ENCODE peak calls at places on chromosome 12, in six cellular contexts. O is mammary epithelial cell, M is mucosa of descending colon, E is neural progenitor cell, G is brain microvascular endothelial cell, J is prostate gland. A is an unnamed sample.

GRCh38 chr12:123787466-123787865 is 25.4 kb downstream of the DNAH10 start:
- DNase-seq in M (no peak), G (no peak), O (no peak), J (no peak), E (no peak), A (no peak)

GRCh38 chr12:94615284-94616216 is 34.8 kb downstream of the TMCC3 start:
- DNase-seq in J (peak), G (peak), O (peak), E (no peak), M (peak), A (no peak)

GRCh38 chr12:29270446-29270845 is 110.5 kb downstream of the ERGIC2 start:
- DNase-seq in J (no peak), O (peak), E (no peak), M (no peak), G (no peak), A (no peak)

GRCh38 chr12:55932546-55932919 is 1.6 kb downstream of the DGKA start:
- DNase-seq in M (peak), J (no peak), E (no peak), O (peak), G (peak), A (no peak)

GRCh38 chr12:54189198-54189539 is 384 bp upstream of the SMUG1 start:
- DNase-seq in O (no peak), M (no peak), E (no peak), J (no peak), G (no peak), A (no peak)

GRCh38 chr12:10067259-10067658 is 31.5 kb downstream of the CLEC1A start:
- DNase-seq in M (peak), J (no peak), E (no peak), G (no peak), O (no peak), A (no peak)

GRCh38 chr12:65279387-65280112 is 1.1 kb downstream of the MSRB3 start:
- DNase-seq in J (no peak), O (no peak), G (no peak), E (no peak), M (no peak), A (no peak)

GRCh38 chr12:69052613-69053408 is 119.8 kb upstream of the CPM start:
- DNase-seq in G (peak), O (peak), J (peak), M (no peak), E (no peak), A (no peak)

GRCh38 chr12:125453751-125454150 is 388.5 kb downstream of the AACS start:
- DNase-seq in M (no peak), O (no peak), J (no peak), G (no peak), E (peak), A (peak)

GRCh38 chr12:76639646-76640045 is 80.1 kb upstream of the OSBPL8 start:
- DNase-seq in J (no peak), G (no peak), E (no peak), M (no peak), O (no peak), A (no peak)

GRCh38 chr12:76274699-76275098 is 73.5 kb downstream of the BBS10 start:
- DNase-seq in G (no peak), O (peak), E (no peak), M (no peak), J (no peak), A (no peak)

GRCh38 chr12:28033538-28033915 is 61.0 kb upstream of the PTHLH start:
- DNase-seq in G (peak), O (peak), E (no peak), M (no peak), J (no peak), A (no peak)

GRCh38 chr12:127381043-127381668 is 885.8 kb upstream of the TMEM132C start:
- DNase-seq in J (no peak), M (peak), G (no peak), E (peak), O (peak), A (peak)

GRCh38 chr12:85016423-85016822 is 19.7 kb downstream of the TSPAN19 start:
- DNase-seq in M (no peak), G (peak), J (no peak), O (peak), E (no peak), A (no peak)

GRCh38 chr12:110639336-110640178 is 25.6 kb downstream of the TCTN1 start:
- DNase-seq in E (no peak), M (no peak), J (no peak), G (peak), O (peak), A (no peak)

GRCh38 chr12:56989866-56990610 is 16.3 kb downstream of the ZBTB39 start:
- DNase-seq in J (no peak), G (no peak), E (no peak), O (no peak), M (no peak), A (no peak)

GRCh38 chr12:9707864-9708808 is 24.8 kb downstream of the CLECL1 start:
- DNase-seq in O (peak), G (peak), J (peak), E (peak), M (peak), A (peak)

GRCh38 chr12:80714055-80714454 is 2.7 kb upstream of the MYF5 start:
- DNase-seq in M (no peak), E (peak), J (no peak), G (no peak), O (no peak), A (no peak)

GRCh38 chr12:54306925-54307731 is 6.3 kb upstream of the NFE2 start:
- DNase-seq in E (no peak), O (peak), M (peak), G (no peak), J (peak), A (no peak)

GRCh38 chr12:75120202-75120774 is 89.4 kb downstream of the KCNC2 start:
- DNase-seq in M (no peak), O (no peak), E (no peak), G (no peak), J (no peak), A (no peak)

GRCh38 chr12:107079172-107080011 is 14.0 kb downstream of the CRY1 start:
- DNase-seq in O (peak), J (no peak), E (no peak), G (peak), M (peak), A (no peak)

GRCh38 chr12:106287364-106287763 is 15.2 kb upstream of the TCP11L2 start:
- DNase-seq in G (no peak), O (peak), M (no peak), E (no peak), J (no peak), A (no peak)

GRCh38 chr12:70598467-70599194 is 38.6 kb downstream of the PTPRB start:
- DNase-seq in M (peak), O (no peak), J (no peak), E (peak), G (peak), A (no peak)

GRCh38 chr12:95460901-95461300 is 13.1 kb upstream of the METAP2 start:
- DNase-seq in O (no peak), J (no peak), G (no peak), E (no peak), M (no peak), A (no peak)

GRCh38 chr12:65532162-65532561 is 253.7 kb downstream of the MSRB3 start:
- DNase-seq in G (peak), E (no peak), M (no peak), J (no peak), O (no peak), A (no peak)

GRCh38 chr12:4392223-4392742 is 12.8 kb upstream of the FGF23 start:
- DNase-seq in J (no peak), G (no peak), E (no peak), O (no peak), M (no peak), A (no peak)

GRCh38 chr12:91577586-91578539 is 395.2 kb upstream of the DCN start:
- DNase-seq in J (no peak), O (peak), G (no peak), E (no peak), M (no peak), A (no peak)

GRCh38 chr12:45781080-45781479 is 51.6 kb downstream of the ARID2 start:
- DNase-seq in M (no peak), E (no peak), J (no peak), G (no peak), O (no peak), A (no peak)

GRCh38 chr12:71024827-71025226 is 104.3 kb upstream of the PTPRR start:
- DNase-seq in E (no peak), G (no peak), O (no peak), J (no peak), M (no peak), A (no peak)

GRCh38 chr12:27898022-27898421 is 74.5 kb downstream of the PTHLH start:
- DNase-seq in M (no peak), G (no peak), O (no peak), J (no peak), E (no peak), A (no peak)

GRCh38 chr12:125305221-125305620 is 240.0 kb downstream of the AACS start:
- DNase-seq in G (no peak), E (no peak), J (no peak), O (no peak), M (no peak), A (no peak)

GRCh38 chr12:4288296-4289019 is 14.9 kb downstream of the CCND2 start:
- DNase-seq in M (no peak), E (no peak), J (no peak), G (no peak), O (no peak), A (no peak)

GRCh38 chr12:2068638-2069037 is 15.9 kb downstream of the CACNA1C start:
- DNase-seq in M (no peak), J (no peak), E (no peak), G (no peak), O (no peak), A (no peak)

GRCh38 chr12:2061402-2061801 is 8.6 kb downstream of the CACNA1C start:
- DNase-seq in O (no peak), M (no peak), E (no peak), J (no peak), G (no peak), A (no peak)

GRCh38 chr12:2058837-2059236 is 6.0 kb downstream of the CACNA1C start:
- DNase-seq in E (peak), M (no peak), O (no peak), G (no peak), J (no peak), A (no peak)

GRCh38 chr12:2064078-2064507 is 11.3 kb downstream of the CACNA1C start:
- DNase-seq in G (no peak), O (peak), M (no peak), E (no peak), J (peak), A (no peak)
- H3K4me3 ChIP-seq in G (no peak), O (no peak), M (no peak), E (no peak), J (no peak), A (no peak)

GRCh38 chr12:131380220-131380957 is 330.5 kb upstream of the SFSWAP start:
- DNase-seq in O (no peak), M (no peak), J (no peak), E (peak), G (no peak), A (no peak)

GRCh38 chr12:131378176-131378842 is 332.6 kb upstream of the SFSWAP start:
- DNase-seq in G (no peak), E (no peak), J (no peak), M (no peak), O (no peak), A (no peak)

GRCh38 chr12:131378861-131379665 is 331.8 kb upstream of the SFSWAP start:
- DNase-seq in J (no peak), E (no peak), O (no peak), M (no peak), G (no peak), A (no peak)

GRCh38 chr12:131380961-131381705 is 329.8 kb upstream of the SFSWAP start:
- DNase-seq in J (no peak), G (no peak), M (no peak), E (peak), O (no peak), A (no peak)

DNA sequence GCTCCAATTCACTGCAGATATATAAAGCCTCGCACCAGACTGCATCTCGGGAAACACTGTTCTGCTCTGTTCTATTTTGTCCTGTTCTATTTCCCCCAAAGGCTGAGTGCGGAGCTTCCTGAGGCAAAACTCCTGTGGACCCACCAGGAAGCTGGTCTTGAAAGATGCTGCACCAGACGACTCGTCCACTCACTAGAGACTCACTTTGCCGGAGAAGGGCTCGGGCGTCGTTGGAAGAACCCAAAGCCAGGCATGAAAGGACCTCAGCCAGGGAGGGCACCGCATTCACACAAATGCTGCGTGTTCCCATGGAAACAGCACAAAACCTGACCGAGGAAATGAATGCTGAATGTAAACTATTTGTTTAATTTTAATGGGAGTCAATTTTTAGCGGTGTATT is 331.1 kb upstream of the SFSWAP start:
- DNase-seq in M (no peak), G (no peak), E (peak), O (no peak), J (no peak), A (peak)
- H3K4me3 ChIP-seq in M (no peak), G (no peak), E (no peak), O (no peak), J (no peak), A (no peak)

DNA sequence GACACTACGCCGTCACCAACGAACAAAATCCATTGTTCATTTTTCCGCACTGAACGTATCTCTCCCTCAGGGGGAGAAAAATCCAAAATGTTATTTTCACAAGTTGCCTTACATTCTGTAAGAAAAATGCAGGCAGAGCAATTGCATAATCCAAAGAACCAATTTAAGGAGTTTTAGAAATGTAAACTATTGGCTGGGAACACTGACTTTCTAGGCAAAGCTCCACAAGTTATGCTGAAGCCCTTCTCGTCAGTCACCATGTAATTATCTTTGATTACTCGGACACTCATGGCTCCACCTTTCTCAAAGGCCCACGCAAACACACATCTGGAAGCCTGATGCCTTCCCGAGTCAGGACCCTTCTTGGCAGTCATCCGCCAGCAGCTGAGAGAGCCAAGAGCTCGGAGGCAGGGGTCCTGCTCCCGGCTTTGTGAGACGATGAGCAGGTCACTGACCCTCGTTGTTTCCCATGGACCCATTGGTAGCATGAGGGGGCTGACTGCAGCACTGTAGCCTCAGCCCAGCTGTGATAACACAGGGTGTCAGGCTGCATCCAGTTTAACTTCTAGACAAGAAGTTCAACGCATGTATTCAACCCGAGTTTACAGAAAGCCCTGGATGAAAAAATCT is 202.2 kb downstream of the TMEM132D start:
- DNase-seq in O (no peak), J (no peak), E (no peak), M (peak), G (no peak), A (no peak)
- H3K4me3 ChIP-seq in O (no peak), J (no peak), E (no peak), M (no peak), G (no peak), A (no peak)

DNA sequence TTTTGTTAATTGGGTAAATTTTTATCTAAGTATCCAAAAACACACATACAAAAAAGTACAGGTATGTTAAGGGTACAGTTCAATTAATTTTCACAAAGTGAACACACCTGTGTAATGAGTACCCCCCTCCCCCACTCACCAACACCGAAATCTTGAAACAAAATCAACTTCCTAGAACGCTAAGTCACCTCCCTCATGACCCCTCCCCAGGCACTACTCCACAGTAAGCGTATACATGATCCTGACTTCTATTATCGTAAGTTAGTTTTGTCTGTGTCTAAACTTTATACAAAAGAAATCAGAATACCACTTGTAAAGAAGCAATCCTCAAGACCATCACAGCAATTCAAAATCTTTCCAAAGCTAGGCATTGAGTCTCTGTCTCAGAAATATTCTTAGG is 100.5 kb downstream of the MED13L start:
- DNase-seq in M (no peak), O (no peak), E (no peak), J (no peak), G (no peak), A (no peak)
- H3K4me3 ChIP-seq in M (no peak), O (no peak), E (no peak), J (no peak), G (no peak), A (no peak)